ENCODE peak calls at places on chromosomes 11 and 22, in eight cellular contexts. One of them, this sample, is unnamed.

GRCh38 chr11:103659743-103660142 is 376.7 kb upstream of the DDI1 start:
- DNase-seq in SK-N-SH: no peak
- DNase-seq in endothelial cell of umbilical vein: no peak
- DNase-seq in HCT116: no peak
- DNase-seq in H1: no peak
- DNase-seq in K562: no peak
- DNase-seq in HepG2: no peak
- DNase-seq in GM12878: no peak
- DNase-seq in this sample: no peak

GRCh38 chr11:111324277-111324720 is 26.0 kb downstream of the POU2AF3 start:
- DNase-seq in HepG2: no peak
- DNase-seq in H1: no peak
- DNase-seq in K562: no peak
- DNase-seq in endothelial cell of umbilical vein: no peak
- DNase-seq in HCT116: no peak
- DNase-seq in GM12878: no peak
- DNase-seq in SK-N-SH: no peak
- DNase-seq in this sample: no peak

GRCh38 chr22:36870250-36870649 is 9.4 kb downstream of the NCF4 start:
- DNase-seq in K562: no peak
- DNase-seq in H1: no peak
- DNase-seq in GM12878: no peak
- DNase-seq in HepG2: no peak
- DNase-seq in SK-N-SH: peak; percentile 61
- DNase-seq in HCT116: peak; percentile 37
- DNase-seq in endothelial cell of umbilical vein: no peak
- DNase-seq in this sample: no peak

GRCh38 chr11:2701230-2701629 is 1.4 kb upstream of the KCNQ1OT1 start:
- DNase-seq in endothelial cell of umbilical vein: no peak
- DNase-seq in GM12878: no peak
- DNase-seq in K562: no peak
- DNase-seq in H1: no peak
- DNase-seq in SK-N-SH: no peak
- DNase-seq in HepG2: peak; percentile 43
- DNase-seq in HCT116: no peak
- DNase-seq in this sample: no peak

GRCh38 chr11:13606701-13607100 is 61.8 kb upstream of the FAR1 start:
- DNase-seq in endothelial cell of umbilical vein: no peak
- DNase-seq in H1: no peak
- DNase-seq in HepG2: no peak
- DNase-seq in GM12878: no peak
- DNase-seq in HCT116: no peak
- DNase-seq in K562: no peak
- DNase-seq in SK-N-SH: no peak
- DNase-seq in this sample: no peak

GRCh38 chr22:41146573-41146972 is 54.2 kb downstream of the EP300 start:
- DNase-seq in HCT116: no peak
- DNase-seq in H1: no peak
- DNase-seq in HepG2: no peak
- DNase-seq in SK-N-SH: no peak
- DNase-seq in GM12878: no peak
- DNase-seq in endothelial cell of umbilical vein: no peak
- DNase-seq in K562: no peak
- DNase-seq in this sample: no peak

GRCh38 chr22:17569971-17570511 is 6.7 kb downstream of the SLC25A18 start:
- DNase-seq in H1: no peak
- DNase-seq in GM12878: no peak
- DNase-seq in SK-N-SH: no peak
- DNase-seq in endothelial cell of umbilical vein: peak; percentile 19
- DNase-seq in K562: no peak
- DNase-seq in HCT116: no peak
- DNase-seq in HepG2: no peak
- DNase-seq in this sample: no peak

GRCh38 chr11:117618956-117619355 is 178.1 kb downstream of the DSCAML1 start:
- DNase-seq in H1: peak; percentile 60
- DNase-seq in K562: no peak
- DNase-seq in HepG2: no peak
- DNase-seq in HCT116: no peak
- DNase-seq in endothelial cell of umbilical vein: no peak
- DNase-seq in GM12878: no peak
- DNase-seq in SK-N-SH: peak; percentile 69
- DNase-seq in this sample: no peak

GRCh38 chr11:111659201-111659600 is 57.0 kb downstream of the SIK2 start:
- DNase-seq in HCT116: no peak
- DNase-seq in H1: no peak
- DNase-seq in SK-N-SH: no peak
- DNase-seq in HepG2: no peak
- DNase-seq in endothelial cell of umbilical vein: no peak
- DNase-seq in K562: no peak
- DNase-seq in GM12878: no peak
- DNase-seq in this sample: no peak

GRCh38 chr11:131690776-131691557 is 320.6 kb downstream of the NTM start:
- DNase-seq in GM12878: no peak
- DNase-seq in K562: no peak
- DNase-seq in SK-N-SH: no peak
- DNase-seq in HCT116: no peak
- DNase-seq in H1: no peak
- DNase-seq in HepG2: no peak
- DNase-seq in endothelial cell of umbilical vein: no peak
- DNase-seq in this sample: no peak

GRCh38 chr22:25895678-25896077 is 153.7 kb downstream of the MYO18B start:
- DNase-seq in HCT116: no peak
- DNase-seq in H1: no peak
- DNase-seq in endothelial cell of umbilical vein: no peak
- DNase-seq in HepG2: no peak
- DNase-seq in GM12878: no peak
- DNase-seq in K562: no peak
- DNase-seq in SK-N-SH: no peak
- DNase-seq in this sample: no peak

GRCh38 chr11:116529681-116530080 is 243.1 kb downstream of the BUD13 start:
- DNase-seq in endothelial cell of umbilical vein: no peak
- DNase-seq in GM12878: no peak
- DNase-seq in H1: no peak
- DNase-seq in SK-N-SH: no peak
- DNase-seq in K562: no peak
- DNase-seq in HCT116: no peak
- DNase-seq in HepG2: no peak
- DNase-seq in this sample: no peak

GRCh38 chr11:8260202-8260996 is 3.3 kb downstream of the LMO1 start:
- DNase-seq in HCT116: no peak
- DNase-seq in K562: no peak
- DNase-seq in SK-N-SH: no peak
- DNase-seq in HepG2: no peak
- DNase-seq in H1: no peak
- DNase-seq in endothelial cell of umbilical vein: no peak
- DNase-seq in GM12878: no peak
- DNase-seq in this sample: no peak

GRCh38 chr11:70071996-70072395 is 6.1 kb upstream of the ANO1 start:
- DNase-seq in GM12878: no peak
- DNase-seq in SK-N-SH: no peak
- DNase-seq in HepG2: no peak
- DNase-seq in H1: no peak
- DNase-seq in K562: no peak
- DNase-seq in endothelial cell of umbilical vein: no peak
- DNase-seq in HCT116: no peak
- DNase-seq in this sample: no peak

GRCh38 chr11:19374189-19374588 is 133.4 kb upstream of the E2F8 start:
- DNase-seq in H1: no peak
- DNase-seq in K562: no peak
- DNase-seq in GM12878: no peak
- DNase-seq in endothelial cell of umbilical vein: peak; percentile 77
- DNase-seq in SK-N-SH: no peak
- DNase-seq in HCT116: no peak
- DNase-seq in HepG2: no peak
- DNase-seq in this sample: no peak

GRCh38 chr22:46262449-46263207 is 515 bp downstream of the PKDREJ start:
- DNase-seq in K562: no peak
- DNase-seq in HCT116: no peak
- DNase-seq in GM12878: no peak
- DNase-seq in HepG2: no peak
- DNase-seq in SK-N-SH: no peak
- DNase-seq in H1: peak; percentile 90
- DNase-seq in endothelial cell of umbilical vein: peak; percentile 53
- DNase-seq in this sample: no peak

GRCh38 chr11:69483170-69483569 is 1.7 kb downstream of the LINC01488 start:
- DNase-seq in GM12878: no peak
- DNase-seq in K562: no peak
- DNase-seq in HepG2: no peak
- DNase-seq in HCT116: no peak
- DNase-seq in SK-N-SH: no peak
- DNase-seq in endothelial cell of umbilical vein: no peak
- DNase-seq in H1: no peak
- DNase-seq in this sample: no peak

GRCh38 chr11:111378773-111379499 is at the start of gene POU2AF1:
- DNase-seq in K562: no peak
- DNase-seq in HepG2: no peak
- DNase-seq in HCT116: no peak
- DNase-seq in H1: no peak
- DNase-seq in GM12878: peak; percentile 82
- DNase-seq in SK-N-SH: no peak
- DNase-seq in endothelial cell of umbilical vein: no peak
- DNase-seq in this sample: no peak

GRCh38 chr11:126870021-126870420 is 130.5 kb downstream of the KIRREL3 start:
- DNase-seq in H1: no peak
- DNase-seq in HepG2: no peak
- DNase-seq in HCT116: no peak
- DNase-seq in endothelial cell of umbilical vein: no peak
- DNase-seq in GM12878: no peak
- DNase-seq in K562: no peak
- DNase-seq in SK-N-SH: no peak
- DNase-seq in this sample: no peak

GRCh38 chr11:2825261-2825885 is 60.2 kb downstream of the CDKN1C start:
- DNase-seq in SK-N-SH: no peak
- DNase-seq in H1: no peak
- DNase-seq in HCT116: no peak
- DNase-seq in endothelial cell of umbilical vein: peak; percentile 15
- DNase-seq in K562: no peak
- DNase-seq in GM12878: no peak
- DNase-seq in HepG2: peak; percentile 21
- DNase-seq in this sample: no peak

GRCh38 chr11:36077886-36078685 is 134.2 kb downstream of the LDLRAD3 start:
- DNase-seq in GM12878: no peak
- DNase-seq in H1: no peak
- DNase-seq in HCT116: no peak
- DNase-seq in SK-N-SH: no peak
- DNase-seq in K562: no peak
- DNase-seq in HepG2: no peak
- DNase-seq in endothelial cell of umbilical vein: peak; percentile 51
- DNase-seq in this sample: no peak

GRCh38 chr11:3905080-3905953 is 49.9 kb downstream of the STIM1 start:
- DNase-seq in GM12878: no peak
- DNase-seq in H1: no peak
- DNase-seq in K562: peak; percentile 61
- DNase-seq in SK-N-SH: no peak
- DNase-seq in endothelial cell of umbilical vein: no peak
- DNase-seq in HepG2: peak; percentile 98
- DNase-seq in HCT116: peak; percentile 34
- DNase-seq in this sample: no peak
- TF ChIP-seq POLR2AphosphoS5 in GM12878: no peak
- TF ChIP-seq POLR2AphosphoS5 in H1: no peak
- TF ChIP-seq POLR2AphosphoS5 in K562: no peak
- TF ChIP-seq POLR2AphosphoS5 in SK-N-SH: no peak
- TF ChIP-seq POLR2AphosphoS5 in endothelial cell of umbilical vein: no peak
- TF ChIP-seq POLR2AphosphoS5 in HepG2: no peak
- TF ChIP-seq POLR2AphosphoS5 in HCT116: no peak
- TF ChIP-seq POLR2AphosphoS5 in this sample: no peak

GRCh38 chr22:43181321-43182076 is 5.4 kb downstream of the TTLL12 start:
- DNase-seq in H1: no peak
- DNase-seq in HCT116: no peak
- DNase-seq in endothelial cell of umbilical vein: no peak
- DNase-seq in GM12878: no peak
- DNase-seq in K562: no peak
- DNase-seq in HepG2: no peak
- DNase-seq in SK-N-SH: no peak
- DNase-seq in this sample: no peak

GRCh38 chr22:43182726-43183125 is 4.2 kb downstream of the TTLL12 start:
- DNase-seq in SK-N-SH: no peak
- DNase-seq in H1: no peak
- DNase-seq in endothelial cell of umbilical vein: no peak
- DNase-seq in GM12878: no peak
- DNase-seq in HCT116: no peak
- DNase-seq in HepG2: no peak
- DNase-seq in K562: no peak
- DNase-seq in this sample: no peak

GRCh38 chr22:43182118-43182517 is 4.8 kb downstream of the TTLL12 start:
- DNase-seq in K562: no peak
- DNase-seq in SK-N-SH: no peak
- DNase-seq in endothelial cell of umbilical vein: no peak
- DNase-seq in HepG2: no peak
- DNase-seq in HCT116: no peak
- DNase-seq in GM12878: no peak
- DNase-seq in H1: no peak
- DNase-seq in this sample: no peak

GRCh38 chr22:43185860-43186261 is 1.1 kb downstream of the TTLL12 start:
- DNase-seq in HepG2: peak; percentile 45
- DNase-seq in GM12878: no peak
- DNase-seq in HCT116: peak; percentile 29
- DNase-seq in H1: no peak
- DNase-seq in endothelial cell of umbilical vein: peak; percentile 45
- DNase-seq in K562: no peak
- DNase-seq in SK-N-SH: peak; percentile 58
- DNase-seq in this sample: no peak

GRCh38 chr22:43183496-43184263 is 3.3 kb downstream of the TTLL12 start:
- DNase-seq in endothelial cell of umbilical vein: peak; percentile 72
- DNase-seq in H1: no peak
- DNase-seq in HCT116: no peak
- DNase-seq in K562: peak; percentile 85
- DNase-seq in GM12878: no peak
- DNase-seq in SK-N-SH: no peak
- DNase-seq in HepG2: peak; percentile 67
- DNase-seq in this sample: no peak
- H3K9ac ChIP-seq in endothelial cell of umbilical vein: no peak overlapping the region
- H3K9ac ChIP-seq in H1: no peak overlapping the region
- H3K9ac ChIP-seq in HCT116: no peak overlapping the region
- H3K9ac ChIP-seq in K562: peak overlapping the region; percentile 85
- H3K9ac ChIP-seq in GM12878: no peak overlapping the region
- H3K9ac ChIP-seq in SK-N-SH: no peak overlapping the region
- H3K9ac ChIP-seq in HepG2: no peak overlapping the region
- H3K9ac ChIP-seq in this sample: no peak overlapping the region

GRCh38 chr11:60394666-60395343 is 1.5 kb upstream of the MS4A14 start:
- DNase-seq in endothelial cell of umbilical vein: no peak
- DNase-seq in K562: no peak
- DNase-seq in H1: no peak
- DNase-seq in SK-N-SH: no peak
- DNase-seq in HCT116: no peak
- DNase-seq in HepG2: no peak
- DNase-seq in GM12878: no peak
- DNase-seq in this sample: no peak
- TF ChIP-seq POLR2AphosphoS5 in endothelial cell of umbilical vein: no peak
- TF ChIP-seq POLR2AphosphoS5 in K562: no peak
- TF ChIP-seq POLR2AphosphoS5 in H1: no peak
- TF ChIP-seq POLR2AphosphoS5 in SK-N-SH: no peak
- TF ChIP-seq POLR2AphosphoS5 in HCT116: no peak
- TF ChIP-seq POLR2AphosphoS5 in HepG2: no peak
- TF ChIP-seq POLR2AphosphoS5 in GM12878: no peak
- TF ChIP-seq POLR2AphosphoS5 in this sample: no peak

DNA sequence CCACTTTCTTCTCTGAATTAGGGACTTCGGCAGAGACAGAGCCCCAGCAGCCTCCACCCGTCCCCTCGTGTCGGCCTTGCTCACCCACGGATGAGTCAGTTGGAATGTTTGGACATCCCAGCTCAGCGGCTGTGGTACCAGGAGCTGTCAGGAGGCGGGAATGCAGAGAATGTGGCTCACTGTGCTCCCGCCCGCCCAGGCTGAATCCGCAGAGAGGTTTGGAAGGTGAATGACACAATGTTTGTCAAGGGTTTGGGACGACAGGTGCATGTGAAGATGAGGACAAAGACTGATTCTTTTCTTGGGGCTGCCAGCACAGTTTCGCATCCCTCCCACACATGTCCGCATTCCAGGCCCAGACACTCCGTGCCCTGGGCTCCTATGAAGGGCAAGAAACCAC is 39.6 kb downstream of the LIF start:
- DNase-seq in SK-N-SH: peak; percentile 38
- DNase-seq in GM12878: no peak
- DNase-seq in H1: no peak
- DNase-seq in HepG2: peak; percentile 85
- DNase-seq in endothelial cell of umbilical vein: peak; percentile 21
- DNase-seq in K562: no peak
- DNase-seq in HCT116: peak; percentile 78
- DNase-seq in this sample: no peak
- H3K9ac ChIP-seq in SK-N-SH: peak overlapping the region; percentile 66
- H3K9ac ChIP-seq in GM12878: no peak overlapping the region
- H3K9ac ChIP-seq in H1: no peak overlapping the region
- H3K9ac ChIP-seq in HepG2: no peak overlapping the region
- H3K9ac ChIP-seq in endothelial cell of umbilical vein: no peak overlapping the region
- H3K9ac ChIP-seq in K562: peak overlapping the region; percentile 13
- H3K9ac ChIP-seq in HCT116: peak overlapping the region; percentile 80
- H3K9ac ChIP-seq in this sample: no peak overlapping the region